ENCODE peak calls at places on chromosomes 6 and 20, in four cellular contexts. One of them, this sample, is unnamed. For H3K4me1, the result is how much of the 10 kb centered on the place peaks cover.

GRCh38 chr6:169252805-169253189 is 849 bp downstream of the THBS2 start:
- DNase-seq in uterus: no peak
- DNase-seq in A549: no peak
- DNase-seq in K562: no peak
- DNase-seq in this sample: no peak

GRCh38 chr20:61719691-61720347 is 345.9 kb downstream of the TAF4 start:
- DNase-seq in K562: no peak
- DNase-seq in uterus: no peak
- DNase-seq in A549: no peak
- DNase-seq in this sample: no peak

GRCh38 chr6:17021539-17021889 is 80.3 kb upstream of the STMND1 start:
- DNase-seq in A549: no peak
- DNase-seq in uterus: no peak
- DNase-seq in K562: no peak
- DNase-seq in this sample: no peak

GRCh38 chr6:26271640-26272090 is 93.3 kb upstream of the BTN3A2 start:
- DNase-seq in A549: no peak
- DNase-seq in uterus: no peak
- DNase-seq in K562: no peak
- DNase-seq in this sample: no peak

GRCh38 chr6:23647045-23647444 is 479.0 kb upstream of the NRSN1 start:
- DNase-seq in uterus: no peak
- DNase-seq in A549: no peak
- DNase-seq in K562: no peak
- DNase-seq in this sample: no peak

GRCh38 chr6:170222498-170223471 is 68.1 kb downstream of the DLL1 start:
- DNase-seq in A549: no peak
- DNase-seq in uterus: peak
- DNase-seq in K562: no peak
- DNase-seq in this sample: no peak

GRCh38 chr6:11151488-11151887 is 40.0 kb upstream of the ERVFRD-1 start:
- DNase-seq in uterus: no peak
- DNase-seq in K562: no peak
- DNase-seq in A549: no peak
- DNase-seq in this sample: no peak

GRCh38 chr6:6633898-6634734 is 45.6 kb downstream of the LY86 start:
- DNase-seq in K562: no peak
- DNase-seq in A549: no peak
- DNase-seq in uterus: no peak
- DNase-seq in this sample: no peak

GRCh38 chr20:64080013-64080812 is at the start of gene OPRL1:
- DNase-seq in A549: no peak
- DNase-seq in uterus: no peak
- DNase-seq in K562: no peak
- DNase-seq in this sample: no peak

GRCh38 chr6:54053893-54054391 is 57.3 kb upstream of the MLIP start:
- DNase-seq in A549: peak
- DNase-seq in uterus: no peak
- DNase-seq in K562: no peak
- DNase-seq in this sample: no peak

GRCh38 chr20:47720636-47721427 is 64.4 kb downstream of the SULF2 start:
- DNase-seq in K562: no peak
- DNase-seq in A549: no peak
- DNase-seq in uterus: peak
- DNase-seq in this sample: no peak

GRCh38 chr20:43737925-43738324 is 11.1 kb upstream of the GTSF1L start:
- DNase-seq in A549: no peak
- DNase-seq in K562: no peak
- DNase-seq in uterus: no peak
- DNase-seq in this sample: no peak

GRCh38 chr6:1381397-1382330 is 7.7 kb upstream of the FOXF2 start:
- DNase-seq in A549: no peak
- DNase-seq in K562: peak
- DNase-seq in uterus: peak
- DNase-seq in this sample: no peak

GRCh38 chr6:2876210-2877056 is 26.7 kb downstream of the SERPINB9 start:
- DNase-seq in K562: no peak
- DNase-seq in A549: peak
- DNase-seq in uterus: peak
- DNase-seq in this sample: no peak

GRCh38 chr6:34947561-34947960 is 58.5 kb downstream of the ANKS1A start:
- DNase-seq in A549: no peak
- DNase-seq in K562: no peak
- DNase-seq in uterus: no peak
- DNase-seq in this sample: no peak

GRCh38 chr6:56961151-56961550 is 6.2 kb downstream of the BEND6 start:
- DNase-seq in uterus: no peak
- DNase-seq in K562: no peak
- DNase-seq in A549: peak
- DNase-seq in this sample: no peak

GRCh38 chr6:13859871-13860555 is 45.7 kb upstream of the MCUR1 start:
- DNase-seq in A549: no peak
- DNase-seq in K562: no peak
- DNase-seq in uterus: no peak
- DNase-seq in this sample: no peak

GRCh38 chr6:1279065-1279464 is 32.8 kb upstream of the FOXQ1 start:
- DNase-seq in uterus: no peak
- DNase-seq in A549: no peak
- DNase-seq in K562: no peak
- DNase-seq in this sample: no peak

GRCh38 chr6:136526196-136526930 is 23.9 kb downstream of the MAP7 start:
- DNase-seq in A549: peak
- DNase-seq in uterus: peak
- DNase-seq in K562: peak
- DNase-seq in this sample: no peak

GRCh38 chr20:43667341-43668132 is 623 bp downstream of the MYBL2 start:
- DNase-seq in A549: peak
- DNase-seq in K562: peak
- DNase-seq in uterus: no peak
- DNase-seq in this sample: no peak

GRCh38 chr6:125097186-125097585 is 56.4 kb upstream of the TPD52L1 start:
- DNase-seq in A549: no peak
- DNase-seq in uterus: no peak
- DNase-seq in K562: no peak
- DNase-seq in this sample: no peak

GRCh38 chr6:150813319-150813992 is 52.0 kb upstream of the MTHFD1L start:
- DNase-seq in uterus: no peak
- DNase-seq in A549: peak
- DNase-seq in K562: no peak
- DNase-seq in this sample: no peak

GRCh38 chr6:151349651-151350270 is 41.6 kb downstream of the ZBTB2 start:
- DNase-seq in K562: no peak
- DNase-seq in A549: no peak
- DNase-seq in uterus: no peak
- DNase-seq in this sample: no peak

GRCh38 chr20:4774209-4774608 is 52.5 kb downstream of the PRND start:
- DNase-seq in uterus: no peak
- DNase-seq in A549: no peak
- DNase-seq in K562: no peak
- DNase-seq in this sample: no peak

GRCh38 chr6:56245903-56246351 is 1.5 kb downstream of the COL21A1 start:
- DNase-seq in A549: no peak
- DNase-seq in K562: no peak
- DNase-seq in uterus: no peak
- DNase-seq in this sample: no peak

GRCh38 chr6:150334790-150335783 is 33.7 kb upstream of the IYD start:
- DNase-seq in uterus: no peak
- DNase-seq in A549: peak
- DNase-seq in K562: peak
- DNase-seq in this sample: no peak

GRCh38 chr20:11901127-11901526 is 16.6 kb upstream of the BTBD3 start:
- DNase-seq in uterus: no peak
- DNase-seq in K562: no peak
- DNase-seq in A549: no peak
- DNase-seq in this sample: no peak

GRCh38 chr20:11810316-11811130 is 107.2 kb upstream of the BTBD3 start:
- DNase-seq in A549: no peak
- DNase-seq in K562: no peak
- DNase-seq in uterus: no peak
- DNase-seq in this sample: no peak

GRCh38 chr20:45946149-45946970 is 11.9 kb downstream of the PCIF1 start:
- DNase-seq in uterus: peak
- DNase-seq in A549: no peak
- DNase-seq in K562: peak
- DNase-seq in this sample: peak

GRCh38 chr6:161232467-161232866 is 41.4 kb downstream of the AGPAT4 start:
- DNase-seq in A549: no peak
- DNase-seq in K562: no peak
- DNase-seq in uterus: no peak
- DNase-seq in this sample: no peak

GRCh38 chr6:164870175-164870574 is 439.2 kb downstream of the C6orf118 start:
- DNase-seq in A549: no peak
- DNase-seq in uterus: no peak
- DNase-seq in K562: no peak
- DNase-seq in this sample: no peak

GRCh38 chr6:68572525-68572924 is 62.6 kb upstream of the ADGRB3 start:
- DNase-seq in uterus: no peak
- DNase-seq in A549: peak
- DNase-seq in K562: peak
- DNase-seq in this sample: no peak

GRCh38 chr6:118240878-118241528 is 307.1 kb upstream of the PLN start:
- DNase-seq in K562: no peak
- DNase-seq in A549: no peak
- DNase-seq in uterus: no peak
- DNase-seq in this sample: no peak

GRCh38 chr6:160348552-160349441 is 619 bp downstream of the SLC22A3 start:
- DNase-seq in A549: peak
- DNase-seq in uterus: peak
- DNase-seq in K562: no peak
- DNase-seq in this sample: no peak

GRCh38 chr6:151627689-151628444 is 134.1 kb downstream of the CCDC170 start:
- DNase-seq in K562: no peak
- DNase-seq in uterus: no peak
- DNase-seq in A549: no peak
- DNase-seq in this sample: no peak

GRCh38 chr6:33112148-33112547 is 36.4 kb downstream of the HLA-DPB1 start:
- DNase-seq in A549: peak
- DNase-seq in uterus: no peak
- DNase-seq in K562: peak
- DNase-seq in this sample: no peak

GRCh38 chr6:110618591-110619267 is 142.3 kb upstream of the SLC22A16 start:
- DNase-seq in uterus: no peak
- DNase-seq in A549: peak
- DNase-seq in K562: peak
- DNase-seq in this sample: no peak

GRCh38 chr20:51335329-51335841 is 207.1 kb downstream of the NFATC2 start:
- DNase-seq in K562: no peak
- DNase-seq in uterus: no peak
- DNase-seq in A549: peak
- DNase-seq in this sample: no peak

GRCh38 chr20:47464380-47465101 is 37.1 kb upstream of the NCOA3 start:
- DNase-seq in uterus: no peak
- DNase-seq in A549: peak
- DNase-seq in K562: peak
- DNase-seq in this sample: peak

GRCh38 chr6:137849709-137850093 is 17.4 kb upstream of the TNFAIP3 start:
- DNase-seq in A549: no peak
- DNase-seq in K562: no peak
- DNase-seq in uterus: no peak
- DNase-seq in this sample: no peak

GRCh38 chr20:25319241-25320034 is 71.2 kb downstream of the ABHD12 start:
- DNase-seq in A549: no peak
- DNase-seq in K562: no peak
- DNase-seq in uterus: peak
- DNase-seq in this sample: no peak
- H3K4me1 ChIP-seq in A549: under half
- H3K4me1 ChIP-seq in K562: under half
- H3K4me1 ChIP-seq in uterus: under half
- H3K4me1 ChIP-seq in this sample: under half

DNA sequence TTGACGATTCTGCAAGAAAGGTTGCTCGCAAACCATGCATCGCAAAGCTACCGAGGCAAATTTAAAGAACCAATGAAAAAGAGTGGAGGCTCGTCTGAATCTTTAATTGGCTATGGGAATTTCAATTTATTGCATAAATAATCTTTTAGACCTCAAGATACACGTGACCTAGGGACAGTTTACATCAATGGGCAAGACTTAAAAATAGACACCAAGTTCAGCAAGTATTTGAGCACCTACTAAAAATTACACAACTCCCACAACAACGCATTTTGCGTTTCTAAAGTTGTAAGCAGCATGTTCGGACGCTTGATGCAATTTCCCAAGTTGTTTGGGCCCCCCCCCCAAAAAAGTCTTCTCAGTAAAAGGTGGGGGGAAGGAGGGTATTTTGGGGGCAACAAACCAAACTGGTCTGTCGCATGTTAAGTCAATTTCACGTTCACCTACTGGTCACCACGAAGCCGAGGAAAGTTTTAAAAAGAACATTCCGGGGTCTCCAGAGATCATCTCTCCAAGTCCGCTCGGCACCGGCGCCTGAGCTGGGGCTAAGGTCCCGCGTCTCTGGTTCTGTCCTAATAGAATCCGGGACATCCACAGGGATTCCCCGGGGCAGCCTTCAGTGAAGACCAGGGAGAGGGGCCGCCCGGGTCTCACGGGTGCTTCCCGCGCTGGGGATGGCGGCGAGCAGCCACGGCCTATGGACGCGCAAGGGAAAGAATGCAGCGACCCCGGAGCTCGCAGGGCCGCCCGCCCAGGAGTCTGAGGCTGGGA is 814 bp downstream of the SNX5 start:
- DNase-seq in K562: no peak
- DNase-seq in uterus: no peak
- DNase-seq in A549: no peak
- DNase-seq in this sample: no peak
- TF ChIP-seq POLR2A in K562: no peak
- TF ChIP-seq POLR2A in uterus: no peak
- TF ChIP-seq POLR2A in A549: no peak
- TF ChIP-seq POLR2A in this sample: no peak

GRCh38 chr20:31705598-31706597 is 16.8 kb downstream of the BCL2L1 start:
- DNase-seq in uterus: no peak
- DNase-seq in K562: no peak
- DNase-seq in A549: no peak
- DNase-seq in this sample: no peak
- H3K4me1 ChIP-seq in uterus: under half
- H3K4me1 ChIP-seq in K562: under half
- H3K4me1 ChIP-seq in A549: half or more
- H3K4me1 ChIP-seq in this sample: half or more

GRCh38 chr20:25295386-25296093 is 47.7 kb downstream of the PYGB start:
- DNase-seq in K562: no peak
- DNase-seq in uterus: no peak
- DNase-seq in A549: no peak
- DNase-seq in this sample: no peak
- TF ChIP-seq POLR2A in K562: no peak
- TF ChIP-seq POLR2A in uterus: no peak
- TF ChIP-seq POLR2A in A549: no peak
- TF ChIP-seq POLR2A in this sample: no peak